ENCODE peak calls at places on chromosome 6, in four cellular contexts. O, B, W and P are unnamed samples.

GRCh38 chr6:51299649-51300380 is 481.1 kb downstream of the TFAP2B start:
- DNase-seq in W (no peak), B (no peak), O (no peak), P (no peak)

GRCh38 chr6:20180935-20181334 is 31.3 kb downstream of the MBOAT1 start:
- DNase-seq in B (no peak), O (peak), W (no peak), P (no peak)

GRCh38 chr6:85008311-85009015 is 244.1 kb upstream of the TBX18 start:
- DNase-seq in B (no peak), W (no peak), O (no peak), P (no peak)

GRCh38 chr6:56246544-56246940 is 838 bp downstream of the COL21A1 start:
- DNase-seq in W (no peak), O (no peak), B (peak), P (no peak)

GRCh38 chr6:14681699-14682487 is 564.0 kb upstream of the JARID2 start:
- DNase-seq in W (no peak), O (no peak), B (no peak), P (no peak)

GRCh38 chr6:113416166-113416565 is 441.0 kb upstream of the MARCKS start:
- DNase-seq in W (no peak), O (no peak), B (no peak), P (no peak)

GRCh38 chr6:24933868-24934401 is 1.8 kb downstream of the RIPOR2 start:
- DNase-seq in B (peak), O (no peak), W (no peak), P (no peak)

GRCh38 chr6:15913573-15913972 is 215.3 kb upstream of the MYLIP start:
- DNase-seq in O (no peak), W (no peak), B (no peak), P (no peak)

GRCh38 chr6:149852881-149853280 is 11.3 kb downstream of the LRP11 start:
- DNase-seq in W (no peak), O (no peak), B (no peak), P (no peak)

GRCh38 chr6:130583268-130583667 is 217.5 kb downstream of the TMEM200A start:
- DNase-seq in B (no peak), O (peak), W (no peak), P (no peak)

GRCh38 chr6:3410385-3411360 is 46.2 kb downstream of the SLC22A23 start:
- DNase-seq in O (no peak), B (peak), W (peak), P (no peak)

GRCh38 chr6:10082385-10082784 is 332.5 kb downstream of the TFAP2A start:
- DNase-seq in B (no peak), O (no peak), W (no peak), P (no peak)

GRCh38 chr6:157233156-157233555 is 90.2 kb downstream of the TMEM242 start:
- DNase-seq in O (no peak), W (no peak), B (no peak), P (no peak)

GRCh38 chr6:11667876-11668275 is 110.7 kb downstream of the ADTRP start:
- DNase-seq in O (no peak), W (no peak), B (no peak), P (no peak)

GRCh38 chr6:40436685-40437604 is 150.2 kb downstream of the LRFN2 start:
- DNase-seq in B (no peak), O (no peak), W (no peak), P (no peak)

GRCh38 chr6:66662196-66662595 is 955.2 kb upstream of the EYS start:
- DNase-seq in B (no peak), O (no peak), W (no peak), P (no peak)

GRCh38 chr6:17525637-17526036 is 74.5 kb upstream of the FAM8A1 start:
- DNase-seq in O (no peak), W (no peak), B (no peak), P (no peak)

GRCh38 chr6:52407467-52407866 is 12.7 kb upstream of the EFHC1 start:
- DNase-seq in B (peak), O (no peak), W (no peak), P (no peak)

GRCh38 chr6:140253096-140253495 is 878.6 kb upstream of the CITED2 start:
- DNase-seq in B (no peak), O (no peak), W (no peak), P (no peak)

GRCh38 chr6:16929814-16930213 is 168.6 kb upstream of the ATXN1 start:
- DNase-seq in W (no peak), O (no peak), B (no peak), P (no peak)

GRCh38 chr6:100892693-100893092 is 11.6 kb upstream of the ASCC3 start:
- DNase-seq in W (no peak), O (peak), B (no peak), P (no peak)

GRCh38 chr6:12490904-12491571 is 200.9 kb downstream of the EDN1 start:
- DNase-seq in W (no peak), O (no peak), B (peak), P (no peak)

GRCh38 chr6:133906050-133906449 is 17.1 kb downstream of the TCF21 start:
- DNase-seq in B (no peak), O (no peak), W (no peak), P (no peak)

GRCh38 chr6:4607026-4607704 is 169.0 kb upstream of the CDYL start:
- DNase-seq in B (peak), O (no peak), W (no peak), P (no peak)

GRCh38 chr6:15682965-15683822 is 20.4 kb upstream of the DTNBP1 start:
- DNase-seq in O (no peak), B (no peak), W (no peak), P (no peak)

GRCh38 chr6:7727150-7727950 is 1.5 kb downstream of the BMP6 start:
- DNase-seq in W (peak), B (peak), O (peak), P (no peak)

GRCh38 chr6:150304421-150304820 is 64.4 kb upstream of the IYD start:
- DNase-seq in B (no peak), O (no peak), W (no peak), P (no peak)

GRCh38 chr6:158468666-158469065 is 91.2 kb upstream of the TMEM181 start:
- DNase-seq in O (no peak), B (no peak), W (no peak), P (no peak)

GRCh38 chr6:134882426-134883038 is 67.4 kb downstream of the ALDH8A1 start:
- DNase-seq in B (peak), O (no peak), W (peak), P (peak)

GRCh38 chr6:23611776-23612381 is 514.1 kb upstream of the NRSN1 start:
- DNase-seq in B (no peak), O (no peak), W (no peak), P (no peak)

GRCh38 chr6:105522626-105523322 is 119.9 kb upstream of the PREP start:
- DNase-seq in W (no peak), O (no peak), B (no peak), P (no peak)

GRCh38 chr6:119844385-119844784 is 494.8 kb upstream of the MAN1A1 start:
- DNase-seq in B (no peak), O (no peak), W (no peak), P (no peak)

GRCh38 chr6:52389626-52390360 is 27.8 kb downstream of the PAQR8 start:
- DNase-seq in O (peak), W (no peak), B (peak), P (no peak)

GRCh38 chr6:46014054-46014453 is 1.6 kb downstream of the CLIC5 start:
- DNase-seq in W (no peak), B (no peak), O (no peak), P (no peak)

GRCh38 chr6:142746524-142746923 is 198.5 kb downstream of the HIVEP2 start:
- DNase-seq in O (no peak), W (no peak), B (no peak), P (no peak)
- TF ChIP-seq CTCF in O (peak), W (peak), B (no peak), P (peak)

GRCh38 chr6:170224694-170225660 is 65.9 kb downstream of the DLL1 start:
- DNase-seq in W (no peak), O (no peak), B (peak), P (no peak)

GRCh38 chr6:170221753-170222400 is 69.0 kb downstream of the DLL1 start:
- DNase-seq in B (no peak), W (no peak), O (no peak), P (peak)

GRCh38 chr6:170223718-170224693 is 66.9 kb downstream of the DLL1 start:
- DNase-seq in W (no peak), O (no peak), B (no peak), P (no peak)

GRCh38 chr6:170222498-170223471 is 68.1 kb downstream of the DLL1 start:
- DNase-seq in O (no peak), B (peak), W (no peak), P (peak)

DNA sequence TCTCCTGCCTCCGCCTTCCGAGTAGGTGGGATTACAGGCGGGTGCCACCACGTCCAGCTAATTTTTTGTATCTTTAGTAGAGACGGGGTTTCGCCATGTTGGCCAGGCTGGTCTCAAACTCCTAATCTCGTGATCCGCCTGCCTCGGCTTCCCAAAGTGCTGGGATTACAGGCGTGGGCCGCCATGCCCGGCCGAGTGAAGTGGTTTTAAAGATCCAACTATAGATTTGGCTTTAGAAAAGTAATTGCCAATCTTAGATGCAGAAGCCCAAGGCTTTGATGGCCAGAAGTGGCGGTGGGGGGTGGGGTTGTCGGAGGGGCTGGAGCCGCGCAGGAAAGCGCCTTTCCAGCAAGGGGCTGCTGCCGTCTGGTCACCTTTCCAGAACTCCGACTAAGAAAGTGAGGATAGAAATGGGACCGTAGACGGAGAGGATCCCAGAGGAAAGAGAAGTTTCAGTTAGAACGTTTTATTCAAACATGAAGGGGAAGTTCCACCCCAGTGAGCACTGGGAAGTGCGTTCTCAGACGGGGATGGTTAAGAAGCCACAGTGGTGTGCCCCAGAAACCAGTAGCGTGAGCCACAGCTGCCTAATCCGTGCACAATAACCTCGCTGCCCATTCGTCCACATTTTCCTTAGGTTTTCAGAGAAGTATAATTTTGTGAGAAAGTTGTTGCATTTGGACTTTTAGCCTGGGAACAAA is 69.7 kb downstream of the DLL1 start:
- DNase-seq in B (no peak), W (no peak), O (no peak), P (peak)
- TF ChIP-seq CTCF in B (no peak), W (no peak), O (no peak), P (no peak)

DNA sequence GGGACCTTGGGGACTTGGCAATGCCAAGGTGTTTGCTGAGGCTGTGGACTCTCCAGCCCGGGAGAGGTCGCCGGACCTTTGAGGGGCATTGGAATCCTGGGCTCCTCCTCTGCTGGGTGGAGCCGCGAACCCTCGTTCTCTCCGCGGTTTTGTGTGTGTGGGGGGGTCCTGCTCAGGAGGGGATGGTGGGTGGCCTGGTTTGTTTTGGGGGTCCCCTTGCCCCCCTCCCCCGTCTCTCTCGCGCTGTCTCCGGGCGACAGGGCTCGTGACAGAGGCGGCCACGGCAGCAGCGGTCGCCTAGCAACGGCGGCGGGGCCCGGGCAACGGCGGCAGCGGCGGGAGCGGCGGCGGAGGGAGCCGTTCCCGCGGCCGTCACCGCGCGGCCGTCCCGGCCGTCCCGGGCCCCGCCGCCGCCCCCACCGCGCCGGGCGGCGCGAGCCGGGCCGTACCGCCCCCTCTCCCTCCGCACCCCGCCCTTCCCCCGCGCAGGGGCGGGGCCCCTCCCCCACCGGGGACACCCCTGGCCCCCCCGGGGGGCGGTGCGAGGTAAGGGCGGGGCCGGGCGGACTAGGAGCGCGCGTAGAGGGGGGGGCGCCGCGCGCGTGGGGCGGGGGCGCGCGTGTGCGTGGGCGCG is 7.8 kb downstream of the SYNGAP1 start:
- DNase-seq in B (peak), W (peak), O (peak), P (no peak)
- TF ChIP-seq CTCF in B (no peak), W (no peak), O (no peak), P (no peak)

GRCh38 chr6:754202-754601 is 61.3 kb upstream of the EXOC2 start:
- DNase-seq in B (no peak), W (no peak), O (no peak), P (no peak)
- TF ChIP-seq CTCF in B (no peak), W (no peak), O (no peak), P (no peak)

GRCh38 chr6:32169211-32169610 is 4.8 kb downstream of the EGFL8 start:
- DNase-seq in B (no peak), O (peak), W (no peak), P (no peak)
- TF ChIP-seq CTCF in B (peak), O (no peak), W (no peak), P (no peak)

GRCh38 chr6:6546318-6547110 is 42.0 kb upstream of the LY86 start:
- DNase-seq in B (peak), O (peak), W (peak), P (peak)
- TF ChIP-seq CTCF in B (no peak), O (no peak), W (no peak), P (no peak)

GRCh38 chr6:30683980-30684338 is 2.5 kb downstream of the PPP1R18 start:
- DNase-seq in B (no peak), O (no peak), W (no peak), P (no peak)

GRCh38 chr6:30685977-30686907 is at the start of gene PPP1R18:
- DNase-seq in O (peak), B (peak), W (no peak), P (no peak)

GRCh38 chr6:30686908-30687658 is 638 bp upstream of the PPP1R18 start:
- DNase-seq in B (peak), O (peak), W (peak), P (peak)

GRCh38 chr6:30684386-30685156 is 1.9 kb downstream of the PPP1R18 start:
- DNase-seq in W (no peak), O (peak), B (no peak), P (no peak)

DNA sequence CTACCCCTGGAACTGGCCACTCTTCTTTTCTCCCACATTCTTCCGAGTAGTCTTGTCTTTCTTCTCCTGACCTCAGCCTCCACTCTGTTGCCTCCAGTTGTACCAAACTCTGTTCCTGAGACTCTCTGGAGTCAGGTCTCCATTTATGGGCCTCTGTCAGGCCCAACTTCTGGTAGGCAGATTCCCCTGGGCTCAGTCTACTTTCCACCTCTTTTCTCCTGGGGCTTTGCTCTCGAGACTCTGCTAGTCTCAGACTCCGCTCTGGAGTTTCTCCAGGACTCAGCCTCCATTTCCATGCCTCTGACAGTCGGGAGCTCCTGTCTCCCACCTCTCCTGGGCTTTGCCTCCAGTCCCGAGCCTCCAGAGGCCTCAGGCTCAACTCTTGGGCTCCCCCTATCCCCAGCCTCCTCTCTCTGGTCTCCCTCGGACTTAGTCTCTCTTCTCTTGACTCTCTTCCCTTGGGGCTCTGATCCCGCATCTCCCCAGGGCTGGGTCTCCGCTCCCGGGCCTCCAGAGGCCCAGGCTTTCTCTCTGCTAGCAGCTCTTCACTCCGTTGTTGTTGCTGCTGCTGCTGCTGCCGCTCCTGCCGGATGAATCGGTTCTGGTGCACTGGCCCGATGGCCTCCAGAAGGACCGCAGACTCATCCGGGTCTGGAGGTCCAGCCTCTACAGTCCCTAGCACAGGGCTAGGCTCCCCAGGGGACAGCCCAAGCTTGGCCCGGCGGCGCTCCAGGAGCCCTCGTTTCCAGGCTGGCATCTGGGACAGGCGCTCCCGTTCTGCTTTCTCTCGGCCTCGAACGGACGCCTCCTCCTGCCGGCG is 1.1 kb downstream of the PPP1R18 start:
- DNase-seq in O (peak), W (no peak), B (no peak), P (no peak)
- TF ChIP-seq CTCF in O (no peak), W (no peak), B (no peak), P (no peak)

GRCh38 chr6:75504902-75505233 is 11.3 kb upstream of the FILIP1 start:
- DNase-seq in O (no peak), W (no peak), B (no peak), P (no peak)
- TF ChIP-seq CTCF in O (no peak), W (no peak), B (no peak), P (no peak)

GRCh38 chr6:146028835-146029572 is at the start of gene GRM1:
- DNase-seq in W (no peak), O (peak), B (no peak), P (no peak)

GRCh38 chr6:146026873-146027272 is 2.0 kb upstream of the GRM1 start:
- DNase-seq in B (no peak), O (no peak), W (no peak), P (no peak)

GRCh38 chr6:146029573-146030184 is 817 bp downstream of the GRM1 start:
- DNase-seq in B (no peak), W (no peak), O (peak), P (no peak)

GRCh38 chr6:146028250-146028789 is 542 bp upstream of the GRM1 start:
- DNase-seq in B (peak), O (peak), W (peak), P (peak)

DNA sequence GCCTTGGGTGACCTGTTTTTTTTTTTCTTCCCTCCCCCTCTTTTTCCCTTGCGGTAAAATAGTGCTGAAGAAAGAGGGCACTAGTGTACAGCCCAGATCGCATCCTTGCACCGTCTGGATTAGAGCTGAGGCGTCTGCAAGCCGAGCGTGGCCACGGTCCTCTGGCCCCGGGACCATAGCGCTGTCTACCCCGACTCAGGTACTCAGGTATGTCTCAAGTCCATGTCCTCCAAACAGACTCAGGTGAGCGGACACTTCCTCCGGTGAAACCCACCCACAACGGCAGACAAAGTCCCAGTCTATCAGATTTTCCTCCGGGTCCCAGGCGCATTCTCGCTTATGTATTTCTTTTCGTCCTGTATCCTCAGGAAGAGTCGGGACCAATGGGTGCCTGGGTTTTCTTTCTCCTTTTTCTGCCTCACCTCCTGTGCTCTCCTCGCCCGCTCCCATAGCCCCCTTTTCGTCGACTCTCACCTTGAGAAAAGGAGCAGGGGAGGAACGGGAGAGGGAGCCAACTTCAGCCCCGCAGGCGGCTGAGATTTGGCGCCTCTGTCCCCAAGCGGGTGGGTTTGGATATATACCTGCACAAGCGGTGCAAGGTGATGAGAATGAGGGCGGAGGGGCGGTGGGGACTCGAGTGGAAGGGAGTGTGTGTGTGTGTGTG is 1.1 kb upstream of the GRM1 start:
- DNase-seq in O (peak), W (no peak), B (no peak), P (no peak)
- TF ChIP-seq CTCF in O (no peak), W (no peak), B (no peak), P (peak)